ENCODE peak calls at places on chromosome 17, in ten cellular contexts. V, A, P, B, K, J, M, W, S and X are unnamed samples.

GRCh38 chr17:82334622-82335394 is 1.2 kb upstream of the SECTM1 start:
- DNase-seq in S (no peak), J (peak; percentile 37), M (no peak), B (no peak), W (no peak), A (peak; percentile 66), K (peak; percentile 49), V (no peak), P (peak; percentile 14), X (no peak)

GRCh38 chr17:29590261-29590978 is 972 bp upstream of the GIT1 start:
- DNase-seq in K (no peak), B (no peak), V (no peak), J (no peak), M (no peak), W (no peak), S (peak; percentile 17), A (no peak), P (peak; percentile 36), X (no peak)

GRCh38 chr17:3660311-3660891 is 8.0 kb downstream of the TAX1BP3 start:
- DNase-seq in B (no peak), W (no peak), V (no peak), S (no peak), P (no peak), K (no peak), J (peak; percentile 60), A (no peak), M (no peak), X (no peak)

GRCh38 chr17:9239260-9239820 is 218.0 kb downstream of the NTN1 start:
- DNase-seq in J (no peak), K (peak; percentile 44), M (no peak), B (no peak), A (no peak), P (no peak), V (no peak), W (no peak), S (no peak), X (no peak)

GRCh38 chr17:72643575-72644216 is 448.8 kb downstream of the SLC39A11 start:
- DNase-seq in W (no peak), A (no peak), K (no peak), J (no peak), M (peak; percentile 68), P (no peak), V (no peak), B (no peak), S (no peak), X (no peak)

GRCh38 chr17:5874486-5874885 is 195.7 kb upstream of the WSCD1 start:
- DNase-seq in M (no peak), A (no peak), P (no peak), W (no peak), B (no peak), V (no peak), J (no peak), S (no peak), K (no peak), X (no peak)

GRCh38 chr17:18158022-18158600 is 25.5 kb upstream of the ALKBH5 start:
- DNase-seq in A (peak; percentile 90), W (peak; percentile 45), V (peak; percentile 57), J (peak; percentile 97), K (peak; percentile 71), M (no peak), P (peak; percentile 86), S (peak; percentile 90), B (peak; percentile 94), X (peak; percentile 50)

GRCh38 chr17:81553018-81553615 is 964 bp upstream of the FAAP100 start:
- DNase-seq in S (peak; percentile 72), M (peak; percentile 90), J (peak; percentile 58), V (peak; percentile 56), W (no peak), A (peak; percentile 94), K (peak; percentile 81), B (peak; percentile 83), P (peak; percentile 75), X (no peak)

GRCh38 chr17:80822700-80823410 is 168.8 kb upstream of the CHMP6 start:
- DNase-seq in P (no peak), A (peak; percentile 50), J (no peak), M (no peak), K (no peak), V (no peak), W (no peak), B (no peak), S (no peak), X (no peak)

GRCh38 chr17:16980061-16980460 is 8.1 kb upstream of the TNFRSF13B start:
- DNase-seq in K (no peak), M (no peak), W (no peak), B (no peak), P (no peak), V (no peak), A (no peak), J (no peak), S (no peak), X (no peak)

GRCh38 chr17:28201315-28201714 is 117.7 kb upstream of the TMEM97 start:
- DNase-seq in M (no peak), B (no peak), J (no peak), K (no peak), V (no peak), S (no peak), A (no peak), P (no peak), W (no peak), X (no peak)

GRCh38 chr17:81931557-81932332 is 4.2 kb upstream of the MAFG start:
- DNase-seq in P (no peak), W (no peak), J (peak; percentile 18), B (no peak), A (no peak), M (no peak), S (no peak), V (no peak), K (no peak), X (no peak)

GRCh38 chr17:77770331-77771105 is 188.0 kb upstream of the TNRC6C start:
- DNase-seq in M (no peak), A (no peak), W (peak; percentile 20), P (peak; percentile 68), K (no peak), J (no peak), S (no peak), B (no peak), V (no peak), X (no peak)

GRCh38 chr17:28481081-28481571 is 7.7 kb downstream of the SLC13A2 start:
- DNase-seq in B (no peak), W (no peak), S (no peak), A (no peak), P (no peak), M (no peak), J (no peak), V (no peak), K (no peak), X (no peak)

DNA sequence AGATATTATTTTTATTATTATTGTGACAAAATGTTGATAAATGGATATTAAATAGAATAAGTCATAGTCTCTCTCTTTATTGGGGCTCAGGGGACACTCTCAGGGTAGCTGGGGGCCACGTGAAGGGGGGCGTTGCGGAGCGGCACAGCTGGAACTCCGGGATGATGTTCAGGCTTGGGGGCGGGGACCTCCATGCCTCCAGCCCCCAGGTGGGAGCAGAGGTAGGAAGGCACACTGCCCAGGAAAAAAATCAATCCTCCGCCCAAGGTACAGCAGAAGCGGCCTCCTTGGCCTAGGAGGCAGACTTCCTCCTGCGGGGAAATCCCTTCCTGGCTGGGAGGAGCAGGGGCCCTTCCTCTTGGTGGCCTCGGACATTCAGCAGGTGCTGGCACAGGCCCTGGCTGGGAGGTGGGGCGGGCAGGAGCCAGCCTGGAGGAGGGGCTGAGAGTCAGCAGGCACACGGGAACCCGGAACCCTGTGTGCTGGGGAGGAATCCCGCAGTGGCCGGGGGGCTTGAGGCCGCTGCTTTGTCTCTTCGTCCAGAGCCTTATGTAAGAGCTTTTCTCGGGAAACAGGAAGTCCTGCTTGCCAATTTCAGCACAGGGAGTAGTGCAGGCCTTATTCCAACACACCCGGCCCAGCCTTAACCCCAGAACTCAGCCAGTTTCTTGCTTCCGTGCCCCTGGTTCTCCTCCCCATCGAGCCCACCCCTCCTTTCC is 566 bp upstream of the TNFSF13 start:
- DNase-seq in B (no peak), P (peak; percentile 93), S (peak; percentile 80), M (peak; percentile 82), V (no peak), J (peak; percentile 91), A (peak; percentile 80), W (no peak), K (peak; percentile 89), X (no peak)
- H3K4me3 ChIP-seq in B (peak overlapping the region; percentile 21), P (peak overlapping the region; percentile 24), S (no peak overlapping the region), M (no peak overlapping the region), V (no peak overlapping the region), J (peak overlapping the region; percentile 19), A (peak overlapping the region; percentile 44), W (no peak overlapping the region), K (no peak overlapping the region), X (no peak overlapping the region)

GRCh38 chr17:40301315-40301714 is 7.7 kb upstream of the RARA start:
- DNase-seq in P (no peak), M (no peak), J (no peak), S (no peak), W (no peak), A (no peak), K (no peak), V (no peak), B (no peak), X (no peak)
- TF ChIP-seq CTCF in P (no peak), M (peak; percentile 56), J (no peak), S (no peak), W (no peak), A (peak; percentile 26), K (no peak), V (peak; percentile 44), B (no peak), X (peak; percentile 9)

GRCh38 chr17:15967706-15968399 is 22.9 kb downstream of the ADORA2B start:
- DNase-seq in A (no peak), W (no peak), M (no peak), V (no peak), K (no peak), J (no peak), P (no peak), S (no peak), B (no peak), X (no peak)
- H3K4me3 ChIP-seq in A (no peak overlapping the region), W (no peak overlapping the region), M (no peak overlapping the region), V (no peak overlapping the region), K (no peak overlapping the region), J (no peak overlapping the region), P (no peak overlapping the region), S (no peak overlapping the region), B (no peak overlapping the region), X (no peak overlapping the region)

GRCh38 chr17:1906622-1907021 is 76.8 kb downstream of the RPA1 start:
- DNase-seq in W (no peak), V (no peak), A (no peak), M (no peak), B (no peak), J (no peak), P (no peak), S (no peak), K (no peak), X (no peak)

GRCh38 chr17:1905190-1905919 is 75.5 kb downstream of the RPA1 start:
- DNase-seq in V (no peak), W (no peak), M (peak; percentile 54), P (no peak), B (no peak), A (no peak), K (no peak), S (no peak), J (no peak), X (no peak)

GRCh38 chr17:1907818-1908698 is 78.3 kb downstream of the RPA1 start:
- DNase-seq in B (no peak), M (no peak), K (peak; percentile 25), P (peak; percentile 48), J (no peak), V (no peak), S (no peak), A (no peak), W (no peak), X (no peak)

GRCh38 chr17:1908699-1909309 is 79.0 kb downstream of the RPA1 start:
- DNase-seq in S (peak; percentile 51), W (peak; percentile 48), A (peak; percentile 57), P (peak; percentile 83), J (peak; percentile 69), M (peak; percentile 91), V (peak; percentile 23), K (peak; percentile 64), B (peak; percentile 53), X (peak; percentile 14)

GRCh38 chr17:1907216-1907631 is 77.4 kb downstream of the RPA1 start:
- DNase-seq in J (no peak), W (no peak), K (no peak), B (no peak), P (no peak), V (no peak), M (no peak), A (no peak), S (no peak), X (no peak)
- TF ChIP-seq CTCF in J (no peak), W (no peak), K (no peak), B (no peak), P (no peak), V (peak; percentile 11), M (no peak), A (no peak), S (no peak), X (no peak)